ENCODE peak calls at places on chromosomes 7 and 10, in six cellular contexts. Q is thoracic aorta; C is PC-3; O is aorta; K is CD8-positive, alpha-beta memory T cell; V is transverse colon. J is an unnamed sample.

GRCh38 chr10:88232029-88232895 is 350.9 kb downstream of the RNLS start:
- DNase-seq in V (peak; percentile 42), K (no peak), C (no peak), Q (peak; percentile 67), O (peak; percentile 93), J (no peak)

GRCh38 chr7:140604760-140605159 is 35.9 kb downstream of the DENND2A start:
- DNase-seq in V (no peak), O (no peak), C (peak; percentile 83), Q (no peak), K (no peak), J (no peak)

GRCh38 chr10:89442347-89442746 is 28.0 kb downstream of the IFIT5 start:
- DNase-seq in V (no peak), Q (no peak), C (no peak), O (no peak), K (no peak), J (no peak)

GRCh38 chr7:108455833-108456677 is at the start of gene NRCAM:
- DNase-seq in C (no peak), Q (no peak), K (peak; percentile 81), O (peak; percentile 44), V (peak; percentile 15), J (peak; percentile 91)

GRCh38 chr7:143929224-143929920 is 5.7 kb upstream of the OR2F2 start:
- DNase-seq in C (peak; percentile 8), K (no peak), V (no peak), Q (no peak), O (no peak), J (no peak)

GRCh38 chr10:22604314-22605091 is 109.9 kb downstream of the PIP4K2A start:
- DNase-seq in V (no peak), Q (no peak), K (no peak), O (no peak), C (no peak), J (no peak)

GRCh38 chr10:129883637-129884389 is 80.3 kb downstream of the EBF3 start:
- DNase-seq in O (no peak), K (no peak), C (no peak), V (no peak), Q (no peak), J (no peak)

GRCh38 chr7:141361479-141361878 is 189.7 kb upstream of the AGK start:
- DNase-seq in V (no peak), C (no peak), K (no peak), O (no peak), Q (no peak), J (no peak)

GRCh38 chr7:140670343-140670935 is 2.3 kb upstream of the ADCK2 start:
- DNase-seq in K (no peak), V (no peak), C (no peak), O (no peak), Q (no peak), J (no peak)

GRCh38 chr7:45681596-45682357 is 107.6 kb downstream of the ADCY1 start:
- DNase-seq in K (no peak), V (no peak), Q (no peak), O (peak; percentile 17), C (no peak), J (no peak)

GRCh38 chr10:3735175-3735574 is 49.8 kb downstream of the KLF6 start:
- DNase-seq in Q (no peak), O (peak; percentile 54), V (no peak), K (no peak), C (no peak), J (no peak)

GRCh38 chr10:118308664-118309063 is 33.5 kb downstream of the FAM204A start:
- DNase-seq in V (no peak), O (no peak), K (no peak), Q (no peak), C (no peak), J (no peak)

GRCh38 chr7:157010588-157011332 is at the start of gene MNX1:
- DNase-seq in V (peak; percentile 89), K (peak; percentile 22), O (no peak), C (peak; percentile 75), Q (no peak), J (peak; percentile 74)

GRCh38 chr10:3622845-3623621 is 162.0 kb downstream of the KLF6 start:
- DNase-seq in C (no peak), O (no peak), V (no peak), Q (no peak), K (no peak), J (peak; percentile 52)

GRCh38 chr10:108787932-108788331 is 1135.4 kb downstream of the XPNPEP1 start:
- DNase-seq in C (peak; percentile 69), K (no peak), V (no peak), Q (no peak), O (no peak), J (no peak)

GRCh38 chr7:86818903-86819302 is 175.2 kb downstream of the GRM3 start:
- DNase-seq in C (no peak), Q (no peak), K (no peak), V (no peak), O (no peak), J (no peak)

GRCh38 chr7:151821226-151821625 is 55.7 kb downstream of the PRKAG2 start:
- DNase-seq in K (no peak), V (no peak), C (no peak), O (no peak), Q (no peak), J (no peak)

GRCh38 chr10:58384095-58384494 is 1.1 kb upstream of the TFAM start:
- DNase-seq in K (peak; percentile 68), V (no peak), C (peak; percentile 62), Q (no peak), O (no peak), J (no peak)

GRCh38 chr7:127652333-127653248 is 597 bp downstream of the SND1 start:
- DNase-seq in K (no peak), V (no peak), C (peak; percentile 28), O (no peak), Q (no peak), J (no peak)

GRCh38 chr7:158278745-158279320 is 308.8 kb downstream of the PTPRN2 start:
- DNase-seq in O (no peak), C (peak; percentile 52), Q (no peak), K (no peak), V (no peak), J (no peak)

GRCh38 chr10:33859319-33860022 is 525.0 kb upstream of the NRP1 start:
- DNase-seq in C (peak; percentile 77), K (no peak), V (no peak), O (no peak), Q (no peak), J (no peak)

GRCh38 chr7:119281181-119281846 is 991.7 kb upstream of the KCND2 start:
- DNase-seq in K (no peak), V (no peak), C (no peak), Q (no peak), O (no peak), J (no peak)

GRCh38 chr10:63698815-63699205 is 177.6 kb downstream of the REEP3 start:
- DNase-seq in O (no peak), C (no peak), V (no peak), Q (no peak), K (no peak), J (no peak)

GRCh38 chr10:78742730-78743615 is 325.8 kb upstream of the ZMIZ1 start:
- DNase-seq in K (peak; percentile 47), O (no peak), V (no peak), Q (no peak), C (no peak), J (no peak)

GRCh38 chr10:119509909-119510451 is 32.5 kb downstream of the RGS10 start:
- DNase-seq in V (peak; percentile 36), C (peak; percentile 23), K (no peak), O (peak; percentile 78), Q (no peak), J (peak; percentile 56)

GRCh38 chr7:158322616-158323530 is 264.8 kb downstream of the PTPRN2 start:
- DNase-seq in K (no peak), O (no peak), Q (no peak), V (no peak), C (no peak), J (no peak)

GRCh38 chr7:27745064-27745583 is 5.2 kb downstream of the TAX1BP1 start:
- DNase-seq in O (no peak), C (peak; percentile 79), K (no peak), V (no peak), Q (no peak), J (peak; percentile 82)

GRCh38 chr10:28810062-28810870 is 132.9 kb downstream of the BAMBI start:
- DNase-seq in C (peak; percentile 4), V (no peak), K (no peak), O (no peak), Q (no peak), J (no peak)

GRCh38 chr10:84194424-84195043 is at the start of gene CDHR1:
- DNase-seq in C (no peak), Q (no peak), V (peak; percentile 72), O (no peak), K (peak; percentile 31), J (no peak)

GRCh38 chr7:27916372-27916771 is 176.4 kb downstream of the TAX1BP1 start:
- DNase-seq in V (no peak), Q (no peak), C (peak; percentile 81), O (no peak), K (no peak), J (peak; percentile 78)

GRCh38 chr7:131640686-131641085 is 84.3 kb upstream of the PODXL start:
- DNase-seq in O (no peak), K (no peak), V (no peak), C (no peak), Q (no peak), J (no peak)
- H3K27ac ChIP-seq in O (no peak overlapping the region), K (no peak overlapping the region), V (no peak overlapping the region), C (no peak overlapping the region), Q (no peak overlapping the region), J (no peak overlapping the region)

GRCh38 chr7:135168001-135168400 is 2.5 kb downstream of the CYREN start:
- DNase-seq in Q (no peak), V (peak; percentile 48), K (peak; percentile 22), O (peak; percentile 74), C (no peak), J (no peak)
- H3K4me1 ChIP-seq in Q (peaks cover 22% of the 10 kb centered on the region), V (peaks cover 30% of the 10 kb centered on the region), K (peaks cover 17% of the 10 kb centered on the region), O (peaks cover 2% of the 10 kb centered on the region), C (peaks cover 13% of the 10 kb centered on the region), J (peaks cover 19% of the 10 kb centered on the region)

GRCh38 chr10:112333452-112333851 is 40.5 kb upstream of the ACSL5 start:
- DNase-seq in O (no peak), K (no peak), C (no peak), V (peak; percentile 22), Q (no peak), J (no peak)
- H3K27ac ChIP-seq in O (no peak overlapping the region), K (no peak overlapping the region), C (no peak overlapping the region), V (peak overlapping the region; percentile 88), Q (no peak overlapping the region), J (no peak overlapping the region)

GRCh38 chr7:42222119-42222518 is 14.9 kb downstream of the GLI3 start:
- DNase-seq in V (no peak), O (no peak), K (no peak), C (no peak), Q (no peak), J (no peak)

GRCh38 chr7:42219447-42219846 is 17.6 kb downstream of the GLI3 start:
- DNase-seq in Q (no peak), K (no peak), C (no peak), V (no peak), O (no peak), J (no peak)

GRCh38 chr7:42222891-42223290 is 14.1 kb downstream of the GLI3 start:
- DNase-seq in K (no peak), V (peak; percentile 10), C (no peak), O (no peak), Q (no peak), J (no peak)

GRCh38 chr7:42218248-42218647 is 18.8 kb downstream of the GLI3 start:
- DNase-seq in C (no peak), K (no peak), V (no peak), O (no peak), Q (no peak), J (no peak)

GRCh38 chr7:42221304-42221703 is 15.7 kb downstream of the GLI3 start:
- DNase-seq in V (no peak), Q (no peak), O (no peak), C (no peak), K (no peak), J (no peak)
- H3K4me1 ChIP-seq in V (no peaks in the 10 kb centered on the region), Q (no peaks in the 10 kb centered on the region), O (no peaks in the 10 kb centered on the region), C (peaks cover 9% of the 10 kb centered on the region), K (no peaks in the 10 kb centered on the region), J (no peaks in the 10 kb centered on the region)